ENCODE peak calls at places on chromosomes 13 and 19, in eight cellular contexts. One of them, this sample, is unnamed.

GRCh38 chr13:20702945-20703784 is at the start of gene IL17D:
- DNase-seq in stomach: no peak
- DNase-seq in body of pancreas: peak; percentile 32
- DNase-seq in tibial nerve: no peak
- DNase-seq in endothelial cell: peak; percentile 36
- DNase-seq in fibroblast of mammary gland: no peak
- DNase-seq in type B pancreatic cell: no peak
- DNase-seq in neural crest cell: peak; percentile 33
- DNase-seq in this sample: no peak

GRCh38 chr19:48372904-48373303 is 8.7 kb downstream of the SYNGR4 start:
- DNase-seq in tibial nerve: no peak
- DNase-seq in type B pancreatic cell: no peak
- DNase-seq in fibroblast of mammary gland: no peak
- DNase-seq in neural crest cell: no peak
- DNase-seq in stomach: no peak
- DNase-seq in body of pancreas: peak; percentile 57
- DNase-seq in endothelial cell: no peak
- DNase-seq in this sample: no peak

GRCh38 chr19:54462713-54463530 is 656 bp downstream of the LENG9 start:
- DNase-seq in body of pancreas: peak; percentile 82
- DNase-seq in type B pancreatic cell: peak; percentile 74
- DNase-seq in neural crest cell: peak; percentile 36
- DNase-seq in endothelial cell: peak; percentile 61
- DNase-seq in fibroblast of mammary gland: peak; percentile 60
- DNase-seq in stomach: peak; percentile 81
- DNase-seq in tibial nerve: peak; percentile 35
- DNase-seq in this sample: peak; percentile 80

GRCh38 chr19:40921005-40921897 is 39.2 kb upstream of the CYP2A7 start:
- DNase-seq in neural crest cell: no peak
- DNase-seq in type B pancreatic cell: no peak
- DNase-seq in body of pancreas: peak; percentile 73
- DNase-seq in endothelial cell: no peak
- DNase-seq in stomach: peak; percentile 65
- DNase-seq in fibroblast of mammary gland: no peak
- DNase-seq in tibial nerve: no peak
- DNase-seq in this sample: peak; percentile 81

GRCh38 chr19:29559743-29560142 is 33.9 kb downstream of the VSTM2B start:
- DNase-seq in type B pancreatic cell: no peak
- DNase-seq in stomach: no peak
- DNase-seq in endothelial cell: no peak
- DNase-seq in fibroblast of mammary gland: no peak
- DNase-seq in tibial nerve: no peak
- DNase-seq in neural crest cell: no peak
- DNase-seq in body of pancreas: no peak
- DNase-seq in this sample: no peak

GRCh38 chr13:23020246-23020843 is 160.4 kb upstream of the SGCG start:
- DNase-seq in neural crest cell: peak; percentile 17
- DNase-seq in type B pancreatic cell: no peak
- DNase-seq in fibroblast of mammary gland: peak; percentile 69
- DNase-seq in body of pancreas: peak; percentile 45
- DNase-seq in tibial nerve: peak; percentile 39
- DNase-seq in stomach: peak; percentile 41
- DNase-seq in endothelial cell: peak; percentile 37
- DNase-seq in this sample: no peak

GRCh38 chr19:49637865-49638350 is 2.0 kb downstream of the RRAS start:
- DNase-seq in stomach: peak; percentile 85
- DNase-seq in body of pancreas: peak; percentile 79
- DNase-seq in neural crest cell: no peak
- DNase-seq in endothelial cell: peak; percentile 33
- DNase-seq in type B pancreatic cell: no peak
- DNase-seq in fibroblast of mammary gland: peak; percentile 75
- DNase-seq in tibial nerve: peak; percentile 87
- DNase-seq in this sample: peak; percentile 91

GRCh38 chr13:110757296-110757695 is 43.8 kb downstream of the ING1 start:
- DNase-seq in type B pancreatic cell: no peak
- DNase-seq in neural crest cell: no peak
- DNase-seq in tibial nerve: no peak
- DNase-seq in body of pancreas: no peak
- DNase-seq in stomach: no peak
- DNase-seq in endothelial cell: no peak
- DNase-seq in fibroblast of mammary gland: no peak
- DNase-seq in this sample: no peak

GRCh38 chr19:6412111-6412999 is 12.3 kb downstream of the KHSRP start:
- DNase-seq in fibroblast of mammary gland: no peak
- DNase-seq in type B pancreatic cell: no peak
- DNase-seq in body of pancreas: peak; percentile 56
- DNase-seq in stomach: peak; percentile 61
- DNase-seq in endothelial cell: peak; percentile 51
- DNase-seq in tibial nerve: no peak
- DNase-seq in neural crest cell: no peak
- DNase-seq in this sample: no peak

GRCh38 chr13:73215807-73216206 is 157.0 kb downstream of the KLF5 start:
- DNase-seq in type B pancreatic cell: no peak
- DNase-seq in stomach: peak; percentile 38
- DNase-seq in fibroblast of mammary gland: peak; percentile 21
- DNase-seq in neural crest cell: no peak
- DNase-seq in endothelial cell: no peak
- DNase-seq in tibial nerve: no peak
- DNase-seq in body of pancreas: no peak
- DNase-seq in this sample: no peak

GRCh38 chr13:40059540-40060232 is 404.2 kb downstream of the COG6 start:
- DNase-seq in stomach: no peak
- DNase-seq in fibroblast of mammary gland: peak; percentile 80
- DNase-seq in neural crest cell: no peak
- DNase-seq in tibial nerve: no peak
- DNase-seq in type B pancreatic cell: no peak
- DNase-seq in endothelial cell: no peak
- DNase-seq in body of pancreas: peak; percentile 83
- DNase-seq in this sample: no peak

GRCh38 chr13:45674908-45675307 is 27.2 kb upstream of the CBY2 start:
- DNase-seq in type B pancreatic cell: no peak
- DNase-seq in neural crest cell: no peak
- DNase-seq in tibial nerve: no peak
- DNase-seq in endothelial cell: no peak
- DNase-seq in body of pancreas: peak; percentile 20
- DNase-seq in stomach: no peak
- DNase-seq in fibroblast of mammary gland: peak; percentile 77
- DNase-seq in this sample: no peak

GRCh38 chr13:73842621-73843020 is 291.6 kb downstream of the KLF12 start:
- DNase-seq in endothelial cell: no peak
- DNase-seq in tibial nerve: no peak
- DNase-seq in fibroblast of mammary gland: no peak
- DNase-seq in type B pancreatic cell: no peak
- DNase-seq in neural crest cell: no peak
- DNase-seq in stomach: no peak
- DNase-seq in body of pancreas: no peak
- DNase-seq in this sample: no peak

GRCh38 chr13:68944272-68944671 is 1163.4 kb upstream of the ATXN8OS start:
- DNase-seq in stomach: no peak
- DNase-seq in type B pancreatic cell: no peak
- DNase-seq in body of pancreas: no peak
- DNase-seq in neural crest cell: no peak
- DNase-seq in fibroblast of mammary gland: no peak
- DNase-seq in tibial nerve: no peak
- DNase-seq in endothelial cell: no peak
- DNase-seq in this sample: no peak

GRCh38 chr19:45972081-45972943 is 1.4 kb downstream of the NOVA2 start:
- DNase-seq in endothelial cell: no peak
- DNase-seq in neural crest cell: no peak
- DNase-seq in body of pancreas: no peak
- DNase-seq in fibroblast of mammary gland: no peak
- DNase-seq in type B pancreatic cell: no peak
- DNase-seq in tibial nerve: no peak
- DNase-seq in stomach: no peak
- DNase-seq in this sample: no peak

GRCh38 chr13:47875206-47875605 is 125.9 kb downstream of the SUCLA2 start:
- DNase-seq in tibial nerve: no peak
- DNase-seq in stomach: no peak
- DNase-seq in endothelial cell: no peak
- DNase-seq in type B pancreatic cell: no peak
- DNase-seq in body of pancreas: no peak
- DNase-seq in fibroblast of mammary gland: no peak
- DNase-seq in neural crest cell: no peak
- DNase-seq in this sample: no peak

GRCh38 chr19:24051516-24051915 is 35.5 kb upstream of the ZNF254 start:
- DNase-seq in stomach: no peak
- DNase-seq in tibial nerve: no peak
- DNase-seq in body of pancreas: no peak
- DNase-seq in type B pancreatic cell: no peak
- DNase-seq in neural crest cell: no peak
- DNase-seq in fibroblast of mammary gland: no peak
- DNase-seq in endothelial cell: no peak
- DNase-seq in this sample: no peak

GRCh38 chr13:75533866-75534265 is 3.8 kb downstream of the COMMD6 start:
- DNase-seq in type B pancreatic cell: no peak
- DNase-seq in fibroblast of mammary gland: no peak
- DNase-seq in tibial nerve: no peak
- DNase-seq in body of pancreas: no peak
- DNase-seq in neural crest cell: no peak
- DNase-seq in stomach: no peak
- DNase-seq in endothelial cell: no peak
- DNase-seq in this sample: no peak

GRCh38 chr19:42423462-42424344 is 3.5 kb downstream of the LIPE start:
- DNase-seq in neural crest cell: peak; percentile 78
- DNase-seq in fibroblast of mammary gland: peak; percentile 88
- DNase-seq in endothelial cell: peak; percentile 75
- DNase-seq in type B pancreatic cell: peak; percentile 86
- DNase-seq in body of pancreas: peak; percentile 84
- DNase-seq in stomach: peak; percentile 87
- DNase-seq in tibial nerve: peak; percentile 48
- DNase-seq in this sample: peak; percentile 87

GRCh38 chr13:34750078-34750703 is 191.9 kb upstream of the NBEA start:
- DNase-seq in type B pancreatic cell: no peak
- DNase-seq in tibial nerve: no peak
- DNase-seq in neural crest cell: no peak
- DNase-seq in fibroblast of mammary gland: no peak
- DNase-seq in endothelial cell: peak; percentile 17
- DNase-seq in stomach: no peak
- DNase-seq in body of pancreas: peak; percentile 36
- DNase-seq in this sample: no peak

GRCh38 chr19:41551711-41552110 is 24.3 kb upstream of the CEACAM21 start:
- DNase-seq in type B pancreatic cell: no peak
- DNase-seq in stomach: no peak
- DNase-seq in endothelial cell: no peak
- DNase-seq in body of pancreas: no peak
- DNase-seq in fibroblast of mammary gland: no peak
- DNase-seq in tibial nerve: no peak
- DNase-seq in neural crest cell: no peak
- DNase-seq in this sample: no peak

GRCh38 chr13:86464193-86464592 is 665.0 kb upstream of the SLITRK6 start:
- DNase-seq in body of pancreas: no peak
- DNase-seq in stomach: no peak
- DNase-seq in type B pancreatic cell: no peak
- DNase-seq in tibial nerve: no peak
- DNase-seq in fibroblast of mammary gland: no peak
- DNase-seq in neural crest cell: no peak
- DNase-seq in endothelial cell: no peak
- DNase-seq in this sample: no peak

GRCh38 chr13:114089751-114090400 is 42.5 kb downstream of the RASA3 start:
- DNase-seq in stomach: no peak
- DNase-seq in neural crest cell: no peak
- DNase-seq in fibroblast of mammary gland: no peak
- DNase-seq in body of pancreas: no peak
- DNase-seq in tibial nerve: peak; percentile 1
- DNase-seq in endothelial cell: no peak
- DNase-seq in type B pancreatic cell: no peak
- DNase-seq in this sample: no peak

GRCh38 chr19:38949580-38950367 is 19.0 kb downstream of the MRPS12 start:
- DNase-seq in endothelial cell: peak; percentile 90
- DNase-seq in type B pancreatic cell: peak; percentile 96
- DNase-seq in tibial nerve: peak; percentile 57
- DNase-seq in body of pancreas: peak; percentile 90
- DNase-seq in stomach: peak; percentile 90
- DNase-seq in fibroblast of mammary gland: peak; percentile 78
- DNase-seq in neural crest cell: peak; percentile 98
- DNase-seq in this sample: peak; percentile 87

GRCh38 chr19:38953677-38954076 is 21.9 kb downstream of the FBXO17 start:
- DNase-seq in stomach: no peak
- DNase-seq in neural crest cell: no peak
- DNase-seq in body of pancreas: no peak
- DNase-seq in tibial nerve: no peak
- DNase-seq in type B pancreatic cell: no peak
- DNase-seq in endothelial cell: no peak
- DNase-seq in fibroblast of mammary gland: no peak
- DNase-seq in this sample: no peak

GRCh38 chr19:38951187-38951586 is 20.4 kb downstream of the MRPS12 start:
- DNase-seq in body of pancreas: no peak
- DNase-seq in type B pancreatic cell: no peak
- DNase-seq in fibroblast of mammary gland: no peak
- DNase-seq in stomach: no peak
- DNase-seq in endothelial cell: no peak
- DNase-seq in neural crest cell: no peak
- DNase-seq in tibial nerve: no peak
- DNase-seq in this sample: no peak

GRCh38 chr19:38956264-38956663 is 19.3 kb downstream of the FBXO17 start:
- DNase-seq in neural crest cell: no peak
- DNase-seq in fibroblast of mammary gland: no peak
- DNase-seq in stomach: no peak
- DNase-seq in endothelial cell: no peak
- DNase-seq in type B pancreatic cell: no peak
- DNase-seq in tibial nerve: no peak
- DNase-seq in body of pancreas: no peak
- DNase-seq in this sample: no peak

GRCh38 chr19:38952395-38953165 is 21.8 kb downstream of the MRPS12 start:
- DNase-seq in neural crest cell: peak; percentile 38
- DNase-seq in body of pancreas: peak; percentile 59
- DNase-seq in type B pancreatic cell: no peak
- DNase-seq in tibial nerve: no peak
- DNase-seq in endothelial cell: peak; percentile 53
- DNase-seq in stomach: peak; percentile 39
- DNase-seq in fibroblast of mammary gland: no peak
- DNase-seq in this sample: no peak
- TF ChIP-seq CTCF in neural crest cell: peak; percentile 67
- TF ChIP-seq CTCF in body of pancreas: peak; percentile 59
- TF ChIP-seq CTCF in type B pancreatic cell: peak; percentile 72
- TF ChIP-seq CTCF in tibial nerve: peak; percentile 23
- TF ChIP-seq CTCF in endothelial cell: peak; percentile 26
- TF ChIP-seq CTCF in stomach: no peak
- TF ChIP-seq CTCF in fibroblast of mammary gland: no peak
- TF ChIP-seq CTCF in this sample: no peak

GRCh38 chr13:90732049-90732448 is 615.4 kb upstream of the MIR17HG start:
- DNase-seq in fibroblast of mammary gland: no peak
- DNase-seq in neural crest cell: no peak
- DNase-seq in body of pancreas: no peak
- DNase-seq in type B pancreatic cell: no peak
- DNase-seq in endothelial cell: peak; percentile 7
- DNase-seq in stomach: no peak
- DNase-seq in tibial nerve: no peak
- DNase-seq in this sample: peak; percentile 6
- TF ChIP-seq CTCF in fibroblast of mammary gland: no peak
- TF ChIP-seq CTCF in neural crest cell: no peak
- TF ChIP-seq CTCF in body of pancreas: no peak
- TF ChIP-seq CTCF in type B pancreatic cell: no peak
- TF ChIP-seq CTCF in endothelial cell: no peak
- TF ChIP-seq CTCF in stomach: no peak
- TF ChIP-seq CTCF in tibial nerve: no peak
- TF ChIP-seq CTCF in this sample: no peak

GRCh38 chr13:31913459-31913858 is 118.1 kb upstream of the FRY start:
- DNase-seq in type B pancreatic cell: no peak
- DNase-seq in body of pancreas: peak; percentile 46
- DNase-seq in neural crest cell: no peak
- DNase-seq in tibial nerve: no peak
- DNase-seq in fibroblast of mammary gland: peak; percentile 22
- DNase-seq in endothelial cell: no peak
- DNase-seq in stomach: no peak
- DNase-seq in this sample: no peak
- TF ChIP-seq CTCF in type B pancreatic cell: no peak
- TF ChIP-seq CTCF in body of pancreas: peak; percentile 56
- TF ChIP-seq CTCF in neural crest cell: no peak
- TF ChIP-seq CTCF in tibial nerve: no peak
- TF ChIP-seq CTCF in fibroblast of mammary gland: no peak
- TF ChIP-seq CTCF in endothelial cell: no peak
- TF ChIP-seq CTCF in stomach: no peak
- TF ChIP-seq CTCF in this sample: no peak

GRCh38 chr13:27770809-27771208 is 21.5 kb upstream of the GSX1 start:
- DNase-seq in body of pancreas: peak; percentile 26
- DNase-seq in type B pancreatic cell: no peak
- DNase-seq in stomach: no peak
- DNase-seq in endothelial cell: peak; percentile 44
- DNase-seq in fibroblast of mammary gland: peak; percentile 40
- DNase-seq in neural crest cell: no peak
- DNase-seq in tibial nerve: no peak
- DNase-seq in this sample: no peak
- TF ChIP-seq CTCF in body of pancreas: peak; percentile 44
- TF ChIP-seq CTCF in type B pancreatic cell: peak; percentile 63
- TF ChIP-seq CTCF in stomach: no peak
- TF ChIP-seq CTCF in endothelial cell: no peak
- TF ChIP-seq CTCF in fibroblast of mammary gland: peak; percentile 50
- TF ChIP-seq CTCF in neural crest cell: peak; percentile 57
- TF ChIP-seq CTCF in tibial nerve: no peak
- TF ChIP-seq CTCF in this sample: peak; percentile 25

This sample was measured in left lung.